ENCODE peak calls at places on chromosomes 3 and 15, in nine cellular contexts. Y, J, T, C, I, K, U, W and B are unnamed samples.

GRCh38 chr3:4476507-4476906 is 9.4 kb upstream of the SUMF1 start:
- DNase-seq in Y (no peak), J (no peak), T (no peak), C (no peak), I (no peak), K (no peak), U (no peak), W (peak; percentile 18), B (no peak)

GRCh38 chr3:170040283-170040907 is 2.6 kb downstream of the GPR160 start:
- DNase-seq in Y (no peak), J (peak; percentile 28), T (no peak), C (no peak), I (no peak), K (no peak), U (no peak), W (no peak), B (no peak)

GRCh38 chr15:48798319-48798718 is 12.6 kb downstream of the CEP152 start:
- DNase-seq in Y (no peak), J (peak; percentile 53), T (no peak), C (no peak), I (no peak), K (no peak), U (no peak), W (no peak), B (no peak)

GRCh38 chr3:183254816-183255730 is 2.0 kb downstream of the B3GNT5 start:
- DNase-seq in Y (no peak), J (no peak), T (no peak), C (no peak), I (no peak), K (no peak), U (no peak), W (no peak), B (no peak)

GRCh38 chr3:53195602-53196574 is 34.9 kb downstream of the PRKCD start:
- DNase-seq in Y (no peak), J (peak; percentile 89), T (no peak), C (peak; percentile 54), I (no peak), K (no peak), U (peak; percentile 55), W (peak; percentile 56), B (no peak)

GRCh38 chr15:39118510-39118909 is 462.4 kb upstream of the THBS1 start:
- DNase-seq in Y (no peak), J (no peak), T (no peak), C (no peak), I (no peak), K (no peak), U (no peak), W (peak; percentile 89), B (no peak)

GRCh38 chr3:42591811-42592210 is 1.2 kb downstream of the SS18L2 start:
- DNase-seq in Y (no peak), J (no peak), T (no peak), C (no peak), I (no peak), K (no peak), U (no peak), W (no peak), B (no peak)

GRCh38 chr15:90873998-90874605 is 5.7 kb downstream of the FURIN start:
- DNase-seq in Y (no peak), J (peak; percentile 57), T (peak; percentile 81), C (no peak), I (no peak), K (peak; percentile 77), U (no peak), W (no peak), B (no peak)

GRCh38 chr15:98906712-98907083 is 100.9 kb downstream of the PGPEP1L start:
- DNase-seq in Y (no peak), J (no peak), T (peak; percentile 50), C (peak; percentile 43), I (no peak), K (no peak), U (peak; percentile 32), W (peak; percentile 44), B (no peak)

GRCh38 chr3:154584041-154584440 is 154.1 kb upstream of the GPR149 start:
- DNase-seq in Y (no peak), J (peak; percentile 65), T (no peak), C (no peak), I (no peak), K (no peak), U (no peak), W (no peak), B (no peak)

GRCh38 chr3:11522953-11523792 is 120.5 kb downstream of the VGLL4 start:
- DNase-seq in Y (no peak), J (no peak), T (no peak), C (peak; percentile 12), I (no peak), K (no peak), U (no peak), W (no peak), B (no peak)

GRCh38 chr3:18739098-18739431 is 313.9 kb upstream of the SATB1 start:
- DNase-seq in Y (no peak), J (no peak), T (no peak), C (no peak), I (no peak), K (no peak), U (no peak), W (no peak), B (no peak)

GRCh38 chr15:43329222-43329959 is 982 bp downstream of the LCMT2 start:
- DNase-seq in Y (no peak), J (peak; percentile 62), T (peak; percentile 43), C (no peak), I (no peak), K (no peak), U (no peak), W (peak; percentile 7), B (no peak)

GRCh38 chr3:133444071-133444774 is 44.4 kb downstream of the BFSP2 start:
- DNase-seq in Y (no peak), J (no peak), T (no peak), C (no peak), I (no peak), K (no peak), U (no peak), W (peak; percentile 61), B (no peak)

GRCh38 chr15:51099185-51099584 is 4.5 kb upstream of the TNFAIP8L3 start:
- DNase-seq in Y (no peak), J (no peak), T (no peak), C (no peak), I (no peak), K (no peak), U (no peak), W (no peak), B (no peak)

DNA sequence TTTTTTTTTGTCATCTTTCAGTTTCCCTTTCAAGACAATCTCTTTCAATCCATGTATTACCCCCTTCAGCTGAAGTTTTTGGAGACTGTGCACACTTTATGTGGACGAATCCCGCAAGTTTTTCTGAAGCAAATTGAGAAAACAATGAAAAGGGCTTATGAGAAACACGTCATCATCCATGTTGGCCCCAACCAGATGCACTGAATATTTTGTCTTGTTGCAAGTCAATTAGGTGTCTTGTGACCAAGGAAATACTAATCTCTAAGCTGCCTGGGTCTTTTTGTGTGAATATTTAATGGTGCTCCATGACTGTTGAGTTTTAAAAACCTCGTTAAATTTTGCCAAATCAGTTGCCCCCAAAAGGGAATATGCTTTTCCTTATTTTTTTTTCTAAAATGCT is 21.7 kb upstream of the PPP4R2 start:
- DNase-seq in Y (no peak), J (no peak), T (no peak), C (no peak), I (no peak), K (no peak), U (no peak), W (no peak), B (no peak)
- H3K4me3 ChIP-seq in Y (no peak overlapping the region), J (no peak overlapping the region), T (no peak overlapping the region), C (no peak overlapping the region), I (no peak overlapping the region), K (no peak overlapping the region), U (no peak overlapping the region), W (no peak overlapping the region), B (no peak overlapping the region)

DNA sequence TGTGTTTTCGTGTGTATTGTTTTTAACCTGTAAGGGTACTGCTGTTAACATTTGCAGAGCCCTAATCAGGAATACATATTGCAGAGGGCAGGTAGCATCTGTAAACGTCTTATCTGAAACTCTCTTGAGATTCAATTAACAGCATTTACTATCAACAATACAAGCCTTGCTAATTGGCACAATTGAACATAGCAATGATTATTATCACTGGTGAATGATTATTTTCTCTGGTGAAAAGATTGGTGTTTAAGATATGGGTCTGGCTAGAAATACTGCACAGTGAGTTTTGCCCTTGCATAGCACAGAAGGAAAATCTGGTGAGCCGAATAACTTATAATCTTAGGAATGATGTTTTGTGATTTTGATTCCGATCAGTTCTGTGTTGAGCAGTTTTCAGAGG is 5.9 kb upstream of the CNTN4 start:
- DNase-seq in Y (no peak), J (no peak), T (no peak), C (no peak), I (no peak), K (no peak), U (no peak), W (no peak), B (no peak)
- H3K4me1 ChIP-seq in Y (no peaks in the 10 kb centered on the region), J (peaks cover 4% of the 10 kb centered on the region), T (no peaks in the 10 kb centered on the region), C (no peaks in the 10 kb centered on the region), I (no peaks in the 10 kb centered on the region), K (no peaks in the 10 kb centered on the region), U (no peaks in the 10 kb centered on the region), W (no peaks in the 10 kb centered on the region), B (peaks cover 3% of the 10 kb centered on the region)

GRCh38 chr15:60477991-60478632 is 830 bp downstream of the ICE2 start:
- DNase-seq in Y (no peak), J (peak; percentile 39), T (no peak), C (no peak), I (no peak), K (no peak), U (no peak), W (peak; percentile 42), B (no peak)

GRCh38 chr15:60479361-60479684 is 381 bp upstream of the ICE2 start:
- DNase-seq in Y (no peak), J (no peak), T (no peak), C (no peak), I (no peak), K (no peak), U (no peak), W (no peak), B (no peak)

GRCh38 chr15:60479711-60480110 is 769 bp upstream of the ICE2 start:
- DNase-seq in Y (no peak), J (no peak), T (no peak), C (no peak), I (no peak), K (no peak), U (no peak), W (no peak), B (no peak)

GRCh38 chr15:60480149-60480548 is 1.2 kb upstream of the ICE2 start:
- DNase-seq in Y (no peak), J (no peak), T (no peak), C (no peak), I (no peak), K (no peak), U (no peak), W (no peak), B (no peak)

GRCh38 chr15:60478633-60479360 is at the start of gene ICE2:
- DNase-seq in Y (peak; percentile 97), J (peak; percentile 97), T (peak; percentile 98), C (peak; percentile 97), I (peak; percentile 92), K (peak; percentile 98), U (peak; percentile 97), W (peak; percentile 97), B (peak; percentile 91)
- TF ChIP-seq CTCF in Y (peak; percentile 10), J (no peak), T (no peak), C (peak; percentile 13), I (no peak), K (peak; percentile 28), U (no peak), W (peak; percentile 5), B (peak; percentile 17)

DNA sequence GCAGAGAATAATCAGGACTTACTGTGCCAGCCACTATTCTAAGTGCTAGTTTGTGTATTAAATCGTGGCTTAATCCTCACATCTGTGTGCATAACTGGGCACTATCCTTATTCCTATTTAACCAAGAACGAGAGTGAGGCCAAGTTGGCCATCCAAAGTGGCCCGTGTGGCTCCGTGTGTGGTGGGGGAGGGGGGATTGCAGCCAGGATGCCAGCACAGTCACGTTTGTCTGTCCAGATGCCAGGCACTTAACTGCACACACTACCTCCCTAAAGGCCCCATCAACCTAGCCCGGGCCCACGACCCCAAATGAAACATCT is 64.4 kb upstream of the POLG start:
- DNase-seq in Y (no peak), J (no peak), T (no peak), C (no peak), I (no peak), K (no peak), U (no peak), W (no peak), B (no peak)
- H3K4me3 ChIP-seq in Y (no peak overlapping the region), J (peak overlapping the region; percentile 57), T (peak overlapping the region; percentile 33), C (peak overlapping the region; percentile 30), I (no peak overlapping the region), K (no peak overlapping the region), U (peak overlapping the region; percentile 56), W (no peak overlapping the region), B (peak overlapping the region; percentile 59)